ENCODE peak calls at places on chromosomes 2 and 18, in six cellular contexts. Y is K562, J is GM12878, M is A549, F is HepG2, P is endothelial cell of umbilical vein. S is an unnamed sample.

GRCh38 chr2:150526827-150527226 is 39.4 kb upstream of the RND3 start:
- DNase-seq in Y (no peak), J (no peak), M (peak), F (peak), P (peak), S (no peak)

GRCh38 chr2:45342-46130 is 769 bp downstream of the FAM110C start:
- DNase-seq in Y (no peak), J (no peak), M (peak), F (no peak), P (no peak), S (no peak)

GRCh38 chr2:154161286-154161685 is 289.6 kb downstream of the GALNT13 start:
- DNase-seq in Y (no peak), J (no peak), M (no peak), F (no peak), P (no peak), S (no peak)

GRCh38 chr2:127637725-127638252 is 8.2 kb upstream of the GPR17 start:
- DNase-seq in Y (peak), J (no peak), M (peak), F (no peak), P (peak), S (peak)

GRCh38 chr2:129016972-129017371 is 698.3 kb upstream of the HS6ST1 start:
- DNase-seq in Y (no peak), J (no peak), M (no peak), F (no peak), P (no peak), S (no peak)

GRCh38 chr2:191899442-191899841 is 52.6 kb upstream of the CAVIN2 start:
- DNase-seq in Y (no peak), J (no peak), M (no peak), F (no peak), P (peak), S (no peak)

GRCh38 chr2:1937066-1937465 is 192.8 kb upstream of the PXDN start:
- DNase-seq in Y (no peak), J (no peak), M (no peak), F (no peak), P (no peak), S (no peak)

GRCh38 chr2:96412307-96413066 is 76.9 kb downstream of the NCAPH start:
- DNase-seq in Y (no peak), J (no peak), M (no peak), F (no peak), P (no peak), S (no peak)

GRCh38 chr2:24337958-24338357 is 22.4 kb downstream of the ITSN2 start:
- DNase-seq in Y (peak), J (no peak), M (no peak), F (no peak), P (peak), S (no peak)

GRCh38 chr2:135829420-135829983 is 7.5 kb downstream of the LCT start:
- DNase-seq in Y (no peak), J (no peak), M (no peak), F (no peak), P (no peak), S (no peak)

GRCh38 chr18:11759456-11759855 is 70.4 kb downstream of the GNAL start:
- DNase-seq in Y (no peak), J (no peak), M (no peak), F (no peak), P (no peak), S (no peak)

GRCh38 chr2:219398721-219399333 is 11.1 kb upstream of the DNPEP start:
- DNase-seq in Y (no peak), J (no peak), M (no peak), F (peak), P (no peak), S (no peak)

GRCh38 chr2:148052687-148053086 is 31.8 kb downstream of the MBD5 start:
- DNase-seq in Y (no peak), J (no peak), M (no peak), F (peak), P (no peak), S (no peak)
- TF ChIP-seq MYC in Y (no peak), J (no peak), M (no peak), F (no peak), P (no peak), S (no peak)

DNA sequence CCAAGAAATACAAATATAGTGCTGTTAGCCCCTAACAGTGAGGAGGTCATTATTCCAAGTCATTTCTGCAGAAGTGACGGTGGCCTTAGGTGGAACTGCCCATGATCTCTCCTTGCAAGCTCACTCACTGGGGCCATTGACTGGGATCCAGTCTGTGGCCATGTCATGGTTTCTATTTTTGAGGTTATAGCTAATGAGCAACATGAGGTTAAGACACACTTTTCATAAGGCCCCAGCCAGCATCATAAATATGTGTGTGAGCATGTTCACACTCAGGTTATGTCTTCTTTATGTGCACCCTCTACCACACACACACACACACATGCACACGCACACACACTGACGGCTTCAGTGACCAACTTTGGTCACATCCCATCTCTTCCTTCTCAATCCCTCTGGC is 484 bp downstream of the AFF3 start:
- DNase-seq in Y (no peak), J (no peak), M (no peak), F (no peak), P (no peak), S (peak)
- TF ChIP-seq MYC in Y (no peak), J (no peak), M (no peak), F (no peak), P (no peak), S (no peak)

GRCh38 chr2:6648656-6649247 is 217.0 kb downstream of the CMPK2 start:
- DNase-seq in Y (no peak), J (no peak), M (no peak), F (no peak), P (no peak), S (no peak)

GRCh38 chr2:6647028-6647427 is 218.7 kb downstream of the CMPK2 start:
- DNase-seq in Y (no peak), J (no peak), M (no peak), F (no peak), P (no peak), S (no peak)

GRCh38 chr2:6652271-6652670 is 213.4 kb downstream of the CMPK2 start:
- DNase-seq in Y (no peak), J (no peak), M (no peak), F (no peak), P (no peak), S (no peak)

GRCh38 chr2:6653281-6653750 is 212.4 kb downstream of the CMPK2 start:
- DNase-seq in Y (no peak), J (no peak), M (no peak), F (no peak), P (no peak), S (no peak)

DNA sequence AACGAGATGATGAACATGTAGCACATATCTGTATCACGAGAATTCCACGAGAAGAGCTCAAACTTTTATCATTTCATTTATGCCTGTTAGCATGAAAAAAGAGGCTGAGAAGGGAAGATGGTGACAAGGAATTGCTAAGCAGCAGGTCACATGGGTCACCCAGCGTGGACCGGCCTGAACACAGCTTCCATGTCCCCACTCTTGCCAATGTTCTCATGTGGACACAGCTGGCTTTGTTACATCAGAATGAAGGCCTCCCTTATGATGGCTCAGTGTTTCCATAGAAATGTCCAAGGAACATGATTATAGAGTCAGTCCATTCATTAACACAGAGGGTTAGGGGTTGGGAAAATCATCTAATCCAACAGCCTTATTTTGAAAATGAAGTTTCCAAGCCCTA is 215.4 kb downstream of the CMPK2 start:
- DNase-seq in Y (no peak), J (no peak), M (no peak), F (no peak), P (no peak), S (no peak)
- TF ChIP-seq MYC in Y (no peak), J (no peak), M (no peak), F (no peak), P (no peak), S (no peak)

GRCh38 chr18:13137939-13138821 is 80.4 kb upstream of the LDLRAD4 start:
- DNase-seq in Y (peak), J (peak), M (peak), F (peak), P (peak), S (peak)

GRCh38 chr18:13136056-13136688 is 82.4 kb upstream of the LDLRAD4 start:
- DNase-seq in Y (no peak), J (no peak), M (no peak), F (no peak), P (no peak), S (peak)

GRCh38 chr18:13136689-13137040 is 81.9 kb upstream of the LDLRAD4 start:
- DNase-seq in Y (no peak), J (no peak), M (no peak), F (no peak), P (peak), S (peak)

GRCh38 chr18:13138822-13139139 is 79.8 kb upstream of the LDLRAD4 start:
- DNase-seq in Y (no peak), J (no peak), M (no peak), F (peak), P (no peak), S (peak)

GRCh38 chr18:13137041-13137938 is 81.3 kb upstream of the LDLRAD4 start:
- DNase-seq in Y (no peak), J (no peak), M (no peak), F (no peak), P (peak), S (peak)
- TF ChIP-seq MYC in Y (no peak), J (no peak), M (no peak), F (peak), P (no peak), S (peak)

DNA sequence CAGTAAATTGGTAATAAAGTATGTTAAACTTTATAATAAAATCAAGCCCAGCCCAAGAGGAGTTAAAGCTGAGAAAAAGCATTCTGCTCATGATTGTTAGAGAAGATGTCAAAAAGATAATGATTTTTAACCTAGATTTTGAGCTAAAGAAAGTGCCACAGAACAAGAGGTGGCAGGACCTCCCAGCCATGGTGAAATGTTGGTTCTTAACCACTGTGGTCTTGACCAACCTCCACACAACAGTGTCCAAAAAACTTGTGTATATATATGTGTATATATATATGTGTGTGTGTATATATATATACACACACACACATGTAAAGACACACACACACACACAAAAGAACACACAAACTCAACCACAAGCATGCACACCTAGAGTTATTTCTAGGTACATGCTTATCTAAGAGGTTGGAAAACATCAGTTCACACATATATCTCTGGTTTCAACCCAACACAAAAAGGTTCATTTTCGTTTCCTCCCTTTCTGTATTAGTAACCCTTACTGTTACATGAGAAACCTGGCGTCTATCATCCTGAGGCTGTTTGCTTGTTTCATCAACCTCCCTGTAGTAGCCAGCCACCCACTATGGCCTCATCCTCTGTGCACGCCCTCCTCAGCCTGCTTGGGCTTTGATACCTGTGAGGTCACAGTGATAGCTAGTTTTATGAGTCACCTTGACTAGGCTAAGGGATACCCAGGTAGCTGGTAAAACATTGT is 631.8 kb upstream of the ID2 start:
- DNase-seq in Y (no peak), J (peak), M (no peak), F (no peak), P (no peak), S (no peak)
- TF ChIP-seq MYC in Y (no peak), J (no peak), M (no peak), F (no peak), P (no peak), S (no peak)

DNA sequence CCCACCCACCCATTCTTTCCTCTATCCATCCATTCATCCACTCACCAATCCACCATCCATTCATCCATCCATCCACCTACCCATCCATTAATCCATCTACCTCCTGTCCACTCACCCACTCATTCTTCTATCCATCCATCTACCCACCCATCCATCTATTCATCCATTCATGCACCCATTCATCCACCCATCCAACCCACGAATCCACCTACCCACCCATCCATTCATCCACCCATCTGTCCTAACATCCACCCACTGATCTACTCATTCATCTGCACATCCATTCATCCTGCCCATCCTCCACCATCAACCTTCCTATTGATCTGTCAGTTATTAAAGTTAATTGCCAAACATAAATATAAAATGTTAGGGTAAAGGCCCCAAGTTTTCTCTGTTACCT is 25.6 kb downstream of the LDLRAD4 start:
- DNase-seq in Y (no peak), J (no peak), M (no peak), F (no peak), P (no peak), S (no peak)
- TF ChIP-seq MYC in Y (no peak), J (no peak), M (no peak), F (no peak), P (no peak), S (no peak)

GRCh38 chr18:54357082-54357659 is 487 bp downstream of the STARD6 start:
- DNase-seq in Y (no peak), J (no peak), M (no peak), F (no peak), P (peak), S (no peak)
- TF ChIP-seq MYC in Y (no peak), J (no peak), M (no peak), F (no peak), P (no peak), S (no peak)

GRCh38 chr2:62692225-62692624 is 13.3 kb upstream of the EHBP1 start:
- DNase-seq in Y (no peak), J (no peak), M (no peak), F (no peak), P (no peak), S (no peak)

GRCh38 chr2:62685986-62686625 is 19.4 kb upstream of the EHBP1 start:
- DNase-seq in Y (no peak), J (no peak), M (no peak), F (no peak), P (no peak), S (no peak)

GRCh38 chr2:62691186-62691585 is 14.3 kb upstream of the EHBP1 start:
- DNase-seq in Y (no peak), J (no peak), M (no peak), F (no peak), P (no peak), S (no peak)

GRCh38 chr2:62687644-62688043 is 17.9 kb upstream of the EHBP1 start:
- DNase-seq in Y (no peak), J (no peak), M (no peak), F (no peak), P (no peak), S (no peak)
- TF ChIP-seq MYC in Y (no peak), J (no peak), M (no peak), F (no peak), P (no peak), S (no peak)

DNA sequence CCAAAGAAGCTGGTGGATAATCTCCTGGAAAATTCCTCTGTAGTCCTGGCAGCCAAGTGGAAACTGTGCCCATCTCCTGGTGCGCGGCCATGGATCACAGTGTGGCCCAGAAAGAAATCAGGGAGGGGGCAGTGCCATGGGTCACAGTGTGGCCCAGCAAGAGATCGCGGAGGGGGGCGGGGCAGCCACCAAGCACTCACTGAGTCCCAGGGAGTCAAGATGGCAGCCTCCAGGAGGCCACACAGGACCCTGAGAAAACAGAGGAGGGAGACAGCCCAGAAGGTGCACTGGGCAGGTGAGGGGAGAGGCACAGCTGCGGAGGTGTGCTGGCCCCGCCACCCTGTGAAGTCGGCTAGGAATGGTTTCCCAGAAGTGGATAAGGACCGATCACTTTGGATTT is 8.1 kb upstream of the ATP6V1B1 start:
- DNase-seq in Y (no peak), J (no peak), M (no peak), F (no peak), P (no peak), S (no peak)
- TF ChIP-seq MYC in Y (no peak), J (no peak), M (no peak), F (no peak), P (no peak), S (no peak)

S was measured in NB4.